ENCODE peak calls at places on chromosomes 5 and 9, in four cellular contexts. O is K562, V is SK-N-SH, Y is GM12878. A is an unnamed sample.

GRCh38 chr5:76175821-76176403 is 92.7 kb downstream of the SV2C start:
- DNase-seq in V (peak; percentile 75), O (peak; percentile 64), Y (peak; percentile 64), A (no peak)

GRCh38 chr5:81829242-81829641 is 78.3 kb upstream of the SSBP2 start:
- DNase-seq in Y (no peak), V (no peak), O (no peak), A (no peak)

GRCh38 chr9:121652037-121652837 is 803 bp downstream of the DAB2IP start:
- DNase-seq in V (peak; percentile 52), O (no peak), Y (no peak), A (no peak)

GRCh38 chr9:76374702-76375543 is 19.3 kb downstream of the RFK start:
- DNase-seq in O (peak; percentile 17), V (no peak), Y (no peak), A (no peak)

GRCh38 chr9:136977223-136978072 is at the start of gene PTGDS:
- DNase-seq in O (no peak), Y (no peak), V (no peak), A (no peak)

GRCh38 chr5:134029156-134029555 is 24.4 kb upstream of the VDAC1 start:
- DNase-seq in O (no peak), Y (no peak), V (no peak), A (no peak)

GRCh38 chr5:107241841-107242240 is 428.9 kb downstream of the EFNA5 start:
- DNase-seq in Y (no peak), V (no peak), O (no peak), A (no peak)

GRCh38 chr5:178071108-178071507 is 42.2 kb upstream of the N4BP3 start:
- DNase-seq in O (no peak), Y (no peak), V (no peak), A (no peak)

GRCh38 chr5:157819502-157820125 is 39.3 kb downstream of the CLINT1 start:
- DNase-seq in V (no peak), O (no peak), Y (no peak), A (no peak)

GRCh38 chr9:32543047-32543446 is 9.1 kb upstream of the SMIM27 start:
- DNase-seq in Y (no peak), V (no peak), O (no peak), A (no peak)

GRCh38 chr9:135299651-135300345 is 179.8 kb upstream of the PPP1R26 start:
- DNase-seq in V (peak; percentile 15), Y (no peak), O (no peak), A (no peak)

GRCh38 chr5:89930591-89931383 is 478.8 kb downstream of the CETN3 start:
- DNase-seq in O (no peak), V (no peak), Y (peak; percentile 59), A (no peak)

GRCh38 chr9:133168432-133168831 is 4.7 kb upstream of the GBGT1 start:
- DNase-seq in Y (no peak), V (no peak), O (no peak), A (no peak)

GRCh38 chr5:135013445-135013844 is 20.6 kb downstream of the PITX1 start:
- DNase-seq in Y (no peak), V (no peak), O (no peak), A (no peak)

GRCh38 chr9:135506327-135507103 is 6.0 kb downstream of the MRPS2 start:
- DNase-seq in V (peak; percentile 44), O (peak; percentile 80), Y (no peak), A (no peak)

GRCh38 chr5:31617867-31618266 is 21.1 kb upstream of the PDZD2 start:
- DNase-seq in Y (no peak), O (no peak), V (peak; percentile 61), A (no peak)

GRCh38 chr5:155049569-155050383 is 36.2 kb downstream of the KIF4B start:
- DNase-seq in O (no peak), V (no peak), Y (no peak), A (peak; percentile 60)

GRCh38 chr5:171412186-171412585 is 7.3 kb upstream of the FGF18 start:
- DNase-seq in Y (no peak), O (no peak), V (no peak), A (no peak)

GRCh38 chr9:115606851-115607250 is 488.9 kb upstream of the TNC start:
- DNase-seq in V (no peak), Y (no peak), O (no peak), A (no peak)

GRCh38 chr5:91065541-91065940 is 317.6 kb downstream of the ARRDC3 start:
- DNase-seq in V (no peak), O (no peak), Y (no peak), A (no peak)

GRCh38 chr5:28580616-28581015 is 1542.2 kb upstream of the CDH9 start:
- DNase-seq in Y (no peak), V (no peak), O (no peak), A (no peak)

GRCh38 chr9:130634801-130635200 is 29.6 kb upstream of the PRDM12 start:
- DNase-seq in O (no peak), Y (no peak), V (no peak), A (no peak)
- TF ChIP-seq TAF1 in O (no peak), Y (no peak), V (no peak), A (no peak)

DNA sequence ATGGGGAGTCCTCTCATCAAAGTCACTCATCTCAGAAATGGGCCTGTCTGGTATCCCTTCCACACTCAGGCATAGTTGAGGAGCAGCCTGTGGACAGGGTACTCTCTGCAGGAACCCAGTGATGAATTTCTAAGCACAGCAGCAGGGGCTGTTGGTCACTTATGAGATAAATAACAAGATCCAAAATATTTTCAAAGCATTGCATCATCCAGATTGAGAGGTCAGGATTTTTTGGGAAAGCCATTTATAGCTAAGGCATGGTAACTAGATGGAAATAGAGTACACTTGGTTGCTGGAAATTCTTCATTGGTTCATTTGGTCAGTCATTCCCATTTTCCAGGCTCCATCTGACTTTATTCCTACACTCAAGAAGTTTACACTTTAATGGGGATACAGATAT is 246.8 kb upstream of the RAI14 start:
- DNase-seq in V (no peak), Y (no peak), O (no peak), A (no peak)
- TF ChIP-seq NRF1 in V (no peak), Y (no peak), O (no peak), A (no peak)

GRCh38 chr5:150496534-150496933 is 11.4 kb upstream of the NDST1 start:
- DNase-seq in V (no peak), Y (no peak), O (no peak), A (no peak)
- TF ChIP-seq TAF1 in V (no peak), Y (no peak), O (no peak), A (no peak)

GRCh38 chr9:38053697-38054461 is 15.1 kb downstream of the SHB start:
- DNase-seq in V (no peak), Y (no peak), O (no peak), A (no peak)

GRCh38 chr9:38058452-38059232 is 10.4 kb downstream of the SHB start:
- DNase-seq in V (no peak), O (no peak), Y (no peak), A (no peak)

GRCh38 chr9:38057416-38058195 is 11.4 kb downstream of the SHB start:
- DNase-seq in Y (no peak), O (no peak), V (no peak), A (no peak)

GRCh38 chr9:38052147-38052546 is 16.9 kb downstream of the SHB start:
- DNase-seq in Y (no peak), V (no peak), O (no peak), A (no peak)

DNA sequence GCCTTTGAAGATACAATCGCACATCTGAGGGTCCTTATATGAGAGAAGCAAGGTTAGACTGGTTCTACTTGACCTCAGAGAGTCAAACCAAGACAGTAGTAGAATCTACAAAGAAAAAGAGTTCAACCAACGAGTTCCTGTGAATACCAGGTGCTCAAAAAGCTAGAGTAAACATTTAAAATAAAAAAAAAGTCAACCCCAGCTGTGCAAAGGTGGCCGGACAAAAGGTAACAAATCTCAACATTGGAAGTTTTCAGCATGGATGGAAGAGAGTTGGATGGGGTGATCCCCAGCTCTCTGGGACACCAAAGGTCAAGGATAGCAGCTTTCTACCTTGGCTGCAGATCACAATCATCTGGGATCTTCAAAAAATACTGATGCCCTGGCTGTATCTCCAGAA is 14.4 kb downstream of the SHB start:
- DNase-seq in V (no peak), Y (no peak), O (no peak), A (no peak)
- TF ChIP-seq NRF1 in V (no peak), Y (no peak), O (no peak), A (no peak)

GRCh38 chr9:122991370-122991830 is 42.1 kb upstream of the GPR21 start:
- DNase-seq in O (peak; percentile 55), V (peak; percentile 37), Y (peak; percentile 23), A (no peak)
- TF ChIP-seq TAF1 in O (no peak), V (no peak), Y (no peak), A (no peak)

DNA sequence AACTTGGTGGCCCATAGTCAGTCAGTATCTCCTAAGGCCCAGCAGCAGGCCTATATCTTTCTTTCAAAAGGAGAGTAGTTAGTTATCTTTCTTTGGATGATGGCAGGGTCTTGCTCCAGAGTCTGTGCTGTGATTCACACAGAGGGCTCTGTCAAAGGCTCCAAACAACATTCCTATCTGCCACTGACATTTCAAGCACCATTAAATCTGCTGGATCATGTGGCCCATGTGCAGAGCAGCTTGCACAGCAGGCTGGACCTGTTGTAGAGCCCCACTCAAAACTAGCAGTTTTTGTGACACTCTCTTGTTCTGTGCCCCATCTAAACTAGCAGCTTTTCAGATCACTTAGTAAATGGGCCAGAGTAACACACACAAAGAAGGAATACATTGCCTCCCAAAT is 400.6 kb downstream of the RAB3C start:
- DNase-seq in Y (no peak), O (no peak), V (no peak), A (no peak)
- TF ChIP-seq NRF1 in Y (no peak), O (no peak), V (no peak), A (no peak)

GRCh38 chr5:138645778-138646575 is 70.8 kb upstream of the HSPA9 start:
- DNase-seq in O (no peak), Y (no peak), V (no peak), A (no peak)

GRCh38 chr5:138646671-138647070 is 71.5 kb upstream of the HSPA9 start:
- DNase-seq in O (no peak), Y (no peak), V (no peak), A (no peak)

GRCh38 chr5:138647794-138648193 is 72.6 kb upstream of the HSPA9 start:
- DNase-seq in Y (no peak), V (no peak), O (no peak), A (no peak)

GRCh38 chr5:138648841-138649240 is 73.6 kb upstream of the HSPA9 start:
- DNase-seq in V (peak; percentile 48), O (no peak), Y (no peak), A (no peak)

GRCh38 chr5:138647261-138647788 is 72.1 kb upstream of the HSPA9 start:
- DNase-seq in Y (no peak), O (no peak), V (no peak), A (no peak)
- TF ChIP-seq TAF1 in Y (no peak), O (no peak), V (no peak), A (no peak)

DNA sequence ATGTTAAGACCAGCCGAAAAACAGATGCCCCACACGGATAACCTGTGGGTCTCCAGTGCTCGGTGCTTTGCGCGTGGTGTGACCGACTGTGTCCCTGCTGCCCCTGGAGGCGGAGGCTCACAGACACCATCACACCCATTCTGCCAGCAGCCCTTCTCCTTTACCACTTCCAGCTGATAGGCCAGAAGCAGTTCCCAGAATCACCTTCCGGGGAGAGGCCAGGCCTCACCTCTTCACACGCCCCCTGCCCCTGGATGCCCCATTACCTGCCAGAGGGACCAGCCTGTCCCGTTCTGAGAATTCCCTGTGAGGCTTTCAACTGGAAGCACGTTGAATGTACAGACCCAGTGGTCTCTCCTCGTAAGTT is 21.6 kb upstream of the LRRC14B start:
- DNase-seq in Y (no peak), V (no peak), O (no peak), A (no peak)
- TF ChIP-seq NRF1 in Y (no peak), V (no peak), O (no peak), A (no peak)